ENCODE peak calls at places on chromosome 10, in six cellular contexts. O is fibroblast of mammary gland, J is uterus, G is tibial artery, H is bronchial epithelial cell, U is coronary artery. I is an unnamed sample.

GRCh38 chr10:117684673-117685211 is 142.2 kb downstream of the EMX2 start:
- DNase-seq in O (peak; percentile 55), J (peak; percentile 49), G (peak; percentile 33), H (no peak), U (no peak), I (no peak)

GRCh38 chr10:62632071-62632809 is 172.3 kb upstream of the ADO start:
- DNase-seq in O (no peak), J (no peak), G (peak; percentile 38), H (peak; percentile 49), U (no peak), I (no peak)

GRCh38 chr10:86163522-86164215 is 202.9 kb downstream of the GRID1 start:
- DNase-seq in O (no peak), J (no peak), G (no peak), H (no peak), U (no peak), I (no peak)

GRCh38 chr10:16809074-16809718 is 8.0 kb downstream of the RSU1 start:
- DNase-seq in O (peak; percentile 53), J (peak; percentile 28), G (no peak), H (peak; percentile 30), U (no peak), I (peak; percentile 61)

GRCh38 chr10:3132036-3133025 is 40.3 kb downstream of the PITRM1 start:
- DNase-seq in O (peak; percentile 46), J (no peak), G (no peak), H (peak; percentile 53), U (no peak), I (peak; percentile 26)

GRCh38 chr10:129864601-129865126 is 99.4 kb downstream of the EBF3 start:
- DNase-seq in O (peak; percentile 37), J (no peak), G (no peak), H (no peak), U (no peak), I (peak; percentile 41)

GRCh38 chr10:118459642-118460193 is 117.6 kb upstream of the FAM204A start:
- DNase-seq in O (peak; percentile 69), J (peak; percentile 71), G (peak; percentile 61), H (peak; percentile 65), U (no peak), I (peak; percentile 62)

GRCh38 chr10:52750629-52751028 is 22.0 kb downstream of the MBL2 start:
- DNase-seq in O (no peak), J (no peak), G (no peak), H (no peak), U (no peak), I (no peak)

GRCh38 chr10:26199841-26200240 is 16.7 kb upstream of the GAD2 start:
- DNase-seq in O (no peak), J (no peak), G (no peak), H (no peak), U (no peak), I (no peak)

GRCh38 chr10:63698815-63699205 is 177.6 kb downstream of the REEP3 start:
- DNase-seq in O (peak; percentile 70), J (no peak), G (no peak), H (no peak), U (no peak), I (no peak)

GRCh38 chr10:8444630-8445029 is 390.1 kb downstream of the GATA3 start:
- DNase-seq in O (no peak), J (no peak), G (no peak), H (no peak), U (no peak), I (peak; percentile 13)

GRCh38 chr10:117968354-117969182 is 78.2 kb downstream of the RAB11FIP2 start:
- DNase-seq in O (no peak), J (no peak), G (no peak), H (no peak), U (no peak), I (no peak)

GRCh38 chr10:91745086-91745831 is 53.0 kb upstream of the TNKS2 start:
- DNase-seq in O (peak; percentile 15), J (no peak), G (no peak), H (peak; percentile 45), U (no peak), I (peak; percentile 51)

GRCh38 chr10:11225935-11226334 is 208.3 kb downstream of the CELF2 start:
- DNase-seq in O (peak; percentile 3), J (no peak), G (peak; percentile 41), H (no peak), U (no peak), I (no peak)

GRCh38 chr10:122348951-122349361 is 25.6 kb upstream of the PLEKHA1 start:
- DNase-seq in O (no peak), J (no peak), G (no peak), H (peak; percentile 38), U (no peak), I (no peak)

GRCh38 chr10:46283945-46284285 is 2.9 kb upstream of the ANTXRL start:
- DNase-seq in O (no peak), J (no peak), G (no peak), H (no peak), U (peak; percentile 52), I (no peak)

GRCh38 chr10:62381385-62382102 is 7.4 kb downstream of the ZNF365 start:
- DNase-seq in O (no peak), J (no peak), G (no peak), H (no peak), U (no peak), I (no peak)

GRCh38 chr10:27513451-27514191 is 9.5 kb downstream of the RAB18 start:
- DNase-seq in O (peak; percentile 60), J (no peak), G (no peak), H (peak; percentile 76), U (no peak), I (peak; percentile 57)

GRCh38 chr10:11345224-11346054 is 266.0 kb downstream of the USP6NL start:
- DNase-seq in O (peak; percentile 30), J (no peak), G (no peak), H (peak; percentile 78), U (no peak), I (peak; percentile 29)

GRCh38 chr10:74787457-74787856 is 38.9 kb upstream of the KAT6B start:
- DNase-seq in O (no peak), J (no peak), G (no peak), H (no peak), U (no peak), I (no peak)

GRCh38 chr10:24963646-24964045 is 11.2 kb upstream of the PRTFDC1 start:
- DNase-seq in O (no peak), J (no peak), G (no peak), H (no peak), U (no peak), I (no peak)

GRCh38 chr10:24961582-24961981 is 9.2 kb upstream of the PRTFDC1 start:
- DNase-seq in O (peak; percentile 34), J (no peak), G (no peak), H (no peak), U (no peak), I (no peak)

GRCh38 chr10:24962998-24963397 is 10.6 kb upstream of the PRTFDC1 start:
- DNase-seq in O (peak; percentile 69), J (no peak), G (no peak), H (peak; percentile 98), U (no peak), I (peak; percentile 18)

GRCh38 chr10:24957624-24958435 is 5.4 kb upstream of the PRTFDC1 start:
- DNase-seq in O (peak; percentile 98), J (no peak), G (no peak), H (peak; percentile 96), U (no peak), I (peak; percentile 95)

DNA sequence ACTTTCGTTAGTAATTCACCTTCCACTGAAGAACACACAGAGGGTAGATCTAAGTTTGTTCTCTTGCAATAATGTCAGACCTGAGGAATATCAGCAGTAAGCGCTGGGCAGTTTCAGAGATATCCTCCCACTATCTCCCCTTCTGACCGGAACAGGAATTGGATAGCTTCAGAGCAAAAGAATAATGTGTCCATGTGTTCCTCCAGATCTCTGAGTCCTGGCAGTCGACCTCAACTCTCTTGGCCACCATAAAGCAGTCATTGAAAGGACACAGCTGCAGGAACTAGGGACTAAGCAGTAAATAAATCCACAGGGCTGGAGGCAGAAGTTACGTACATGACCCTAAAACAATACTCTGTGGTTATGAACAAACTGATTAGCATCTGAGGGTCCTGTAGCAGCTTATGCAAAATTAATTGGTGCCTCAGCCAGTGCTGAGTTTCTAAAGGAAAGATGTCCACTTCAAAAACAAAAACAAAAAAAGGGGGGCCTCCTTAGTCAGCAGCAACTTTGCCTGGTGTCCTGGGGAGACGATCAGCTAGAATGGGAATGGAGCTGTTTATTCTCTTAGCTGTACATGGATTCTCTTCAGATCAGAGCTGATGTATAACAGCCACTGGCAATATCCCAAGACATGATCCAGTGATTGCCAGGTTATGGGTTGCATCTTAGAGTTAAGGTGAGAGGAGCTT is 6.4 kb upstream of the PRTFDC1 start:
- DNase-seq in O (peak; percentile 98), J (peak; percentile 82), G (peak; percentile 37), H (no peak), U (no peak), I (peak; percentile 86)
- TF ChIP-seq CTCF in O (no peak), J (no peak), G (no peak), H (no peak), U (no peak), I (no peak)

GRCh38 chr10:79243211-79244067 is 103.8 kb upstream of the PPIF start:
- DNase-seq in O (no peak), J (no peak), G (peak; percentile 55), H (no peak), U (no peak), I (no peak)
- H3K4me3 ChIP-seq in O (peak overlapping the region; percentile 2), J (peak overlapping the region; percentile 43), G (peak overlapping the region; percentile 53), H (peak overlapping the region; percentile 33), U (peak overlapping the region; percentile 81), I (peak overlapping the region; percentile 2)

DNA sequence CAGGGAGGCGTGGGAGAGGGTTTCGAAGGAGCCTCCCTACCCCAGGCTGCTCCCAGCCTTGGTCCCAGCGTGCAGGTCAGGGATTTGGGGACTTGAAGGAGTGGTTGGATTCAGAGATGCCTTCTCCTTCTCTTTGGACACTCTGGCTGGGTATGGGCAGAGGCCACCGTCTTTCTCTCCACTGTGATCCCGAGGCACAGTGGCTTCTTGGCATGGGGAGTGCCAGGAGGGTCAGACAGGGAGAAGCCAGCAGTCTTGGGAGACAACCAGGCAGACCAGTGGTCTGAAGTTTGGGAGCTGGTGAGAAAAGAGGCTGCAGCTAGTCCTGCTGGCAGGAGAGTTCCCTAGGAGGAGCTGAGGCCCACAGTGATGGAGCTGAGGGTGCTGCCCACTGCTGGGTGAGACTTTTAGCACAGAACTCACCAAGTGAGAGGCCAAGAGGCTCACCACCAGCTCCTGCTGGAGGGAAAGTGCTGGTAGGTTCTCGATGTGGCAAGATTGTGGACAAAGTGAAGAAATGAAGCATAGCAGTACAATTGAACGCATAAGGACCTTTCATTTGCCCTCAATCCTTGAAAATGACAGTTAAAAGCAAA is 35.2 kb upstream of the WDFY4 start:
- DNase-seq in O (peak; percentile 20), J (no peak), G (no peak), H (no peak), U (no peak), I (peak; percentile 11)
- TF ChIP-seq CTCF in O (peak; percentile 19), J (no peak), G (no peak), H (no peak), U (no peak), I (peak; percentile 21)

DNA sequence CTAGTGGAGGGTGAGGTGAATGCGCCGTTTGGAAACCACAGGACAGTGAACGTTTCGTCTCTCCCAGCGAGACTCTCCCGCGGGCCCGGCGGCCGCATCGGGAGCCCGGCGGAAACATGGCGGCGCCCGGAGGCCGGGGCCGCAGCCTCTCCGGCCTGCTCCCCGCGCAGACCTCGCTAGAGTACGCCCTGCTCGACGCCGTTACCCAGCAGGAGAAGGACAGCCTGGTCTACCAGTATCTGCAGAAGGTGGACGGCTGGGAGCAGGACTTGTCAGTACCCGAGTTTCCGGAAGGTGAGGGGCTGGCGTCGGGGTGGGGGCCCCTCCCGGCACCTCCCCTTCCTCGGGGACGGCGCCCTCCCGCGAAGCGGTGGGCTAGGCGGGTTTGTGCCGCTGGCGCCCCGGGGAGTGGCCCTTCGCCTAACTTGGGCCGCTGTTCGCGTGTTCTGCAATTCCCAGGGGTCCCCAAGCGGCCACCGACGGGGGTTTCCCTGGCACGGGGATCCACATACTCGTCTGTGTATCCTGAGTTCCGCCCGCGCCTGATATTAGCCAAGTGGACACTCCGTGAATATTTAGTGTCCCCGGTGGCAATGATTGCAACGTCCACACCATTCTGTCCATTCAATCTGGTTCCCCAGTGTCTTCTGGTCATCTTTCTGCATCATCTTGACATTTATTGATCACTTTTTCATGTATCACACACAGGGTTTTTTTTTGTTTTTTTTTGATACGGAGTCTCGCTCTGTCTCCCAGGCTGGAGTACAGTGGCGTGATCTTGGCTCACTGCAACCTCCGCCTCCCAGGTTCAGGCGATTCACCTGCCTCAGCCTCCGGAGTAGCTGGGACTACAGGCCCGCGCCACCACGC is 531 bp downstream of the NHLRC2 start:
- DNase-seq in O (peak; percentile 26), J (peak; percentile 44), G (peak; percentile 58), H (peak; percentile 15), U (peak; percentile 71), I (peak; percentile 54)
- H3K4me3 ChIP-seq in O (peak overlapping the region; percentile 91), J (peak overlapping the region; percentile 81), G (peak overlapping the region; percentile 95), H (peak overlapping the region; percentile 93), U (peak overlapping the region; percentile 79), I (peak overlapping the region; percentile 81)